ENCODE peak calls at places on chromosomes 7 and 10, in seven cellular contexts. I is uterus; O is naive thymus-derived CD4-positive, alpha-beta T cell; S is H7; T is mucosa of descending colon; L is thoracic aorta; R is breast epithelium. J is an unnamed sample.

GRCh38 chr10:123970927-123971286 is 79.3 kb upstream of the CPXM2 start:
- DNase-seq in T (no peak), L (no peak), I (no peak), R (no peak), O (no peak), S (no peak), J (no peak)

GRCh38 chr10:75408911-75409885 is 7.6 kb upstream of the ZNF503 start:
- DNase-seq in S (peak; percentile 98), L (no peak), I (peak; percentile 82), O (no peak), T (peak; percentile 78), R (no peak), J (peak; percentile 71)

GRCh38 chr10:19730848-19731247 is 85.4 kb upstream of the PLXDC2 start:
- DNase-seq in I (no peak), O (no peak), L (no peak), R (no peak), T (no peak), S (no peak), J (no peak)

GRCh38 chr7:41699532-41699931 is 3.4 kb downstream of the INHBA start:
- DNase-seq in I (no peak), L (no peak), O (no peak), S (peak; percentile 51), R (no peak), T (no peak), J (no peak)

GRCh38 chr10:71225291-71226058 is 13.1 kb downstream of the UNC5B start:
- DNase-seq in L (no peak), R (no peak), T (no peak), S (peak; percentile 16), O (no peak), I (peak; percentile 10), J (peak; percentile 45)

GRCh38 chr7:137890449-137890916 is 43.7 kb upstream of the DGKI start:
- DNase-seq in R (no peak), S (no peak), O (no peak), I (no peak), L (no peak), T (no peak), J (no peak)

GRCh38 chr7:73899731-73900142 is 38.8 kb downstream of the TMEM270 start:
- DNase-seq in O (no peak), I (peak; percentile 75), T (peak; percentile 74), S (peak; percentile 44), L (peak; percentile 81), R (no peak), J (peak; percentile 92)

GRCh38 chr10:104254493-104255243 is at the start of gene GSTO1:
- DNase-seq in I (peak; percentile 83), S (peak; percentile 82), R (peak; percentile 76), L (peak; percentile 45), T (peak; percentile 90), O (peak; percentile 35), J (peak; percentile 85)

GRCh38 chr10:95428702-95429101 is 132.5 kb downstream of the SORBS1 start:
- DNase-seq in L (no peak), O (no peak), T (no peak), I (no peak), S (no peak), R (no peak), J (no peak)

GRCh38 chr7:98866341-98866740 is 3.5 kb downstream of the TMEM130 start:
- DNase-seq in I (no peak), O (no peak), S (no peak), R (no peak), L (no peak), T (peak; percentile 7), J (no peak)

GRCh38 chr7:90708841-90709317 is 112.8 kb downstream of the CDK14 start:
- DNase-seq in S (peak; percentile 7), O (no peak), T (no peak), R (no peak), I (no peak), L (no peak), J (no peak)

GRCh38 chr7:149459201-149459539 is 1.7 kb downstream of the ZNF777 start:
- DNase-seq in O (no peak), S (no peak), R (no peak), L (no peak), T (no peak), I (no peak), J (no peak)

GRCh38 chr10:96764345-96764744 is 44.0 kb upstream of the PIK3AP1 start:
- DNase-seq in L (no peak), S (no peak), R (no peak), I (no peak), T (no peak), O (no peak), J (no peak)

GRCh38 chr7:91465595-91466061 is 201.4 kb downstream of the FZD1 start:
- DNase-seq in L (no peak), I (no peak), T (no peak), O (no peak), S (no peak), R (no peak), J (no peak)

GRCh38 chr7:78326189-78326588 is 527.6 kb downstream of the PHTF2 start:
- DNase-seq in I (no peak), S (no peak), R (no peak), O (no peak), T (no peak), L (no peak), J (no peak)

GRCh38 chr10:98301664-98302319 is 33.8 kb upstream of the LOXL4 start:
- DNase-seq in R (no peak), S (no peak), I (no peak), T (no peak), L (no peak), O (no peak), J (no peak)

GRCh38 chr7:235576-236395 is 43.4 kb downstream of the FAM20C start:
- DNase-seq in L (peak; percentile 46), I (no peak), R (peak; percentile 57), S (no peak), O (no peak), T (no peak), J (no peak)

GRCh38 chr10:48491422-48492139 is 113.3 kb downstream of the ARHGAP22 start:
- DNase-seq in S (peak; percentile 11), T (no peak), O (no peak), I (no peak), R (no peak), L (no peak), J (no peak)

GRCh38 chr10:117653170-117653515 is 110.6 kb downstream of the EMX2 start:
- DNase-seq in I (no peak), L (no peak), O (no peak), T (no peak), S (no peak), R (no peak), J (peak; percentile 66)

GRCh38 chr10:43322321-43322720 is 49.1 kb upstream of the FXYD4 start:
- DNase-seq in R (no peak), S (no peak), L (no peak), T (peak; percentile 75), O (no peak), I (no peak), J (no peak)
- H3K4me3 ChIP-seq in R (no peak overlapping the region), S (peak overlapping the region; percentile 42), L (peak overlapping the region; percentile 66), T (no peak overlapping the region), O (no peak overlapping the region), I (peak overlapping the region; percentile 22), J (no peak overlapping the region)

GRCh38 chr7:55185941-55186609 is 167.3 kb downstream of the EGFR start:
- DNase-seq in I (no peak), T (no peak), L (no peak), S (no peak), R (no peak), O (no peak), J (peak; percentile 95)

GRCh38 chr7:55188590-55189446 is 170.0 kb downstream of the EGFR start:
- DNase-seq in S (no peak), I (no peak), T (no peak), R (no peak), L (no peak), O (no peak), J (no peak)

GRCh38 chr7:55189878-55190436 is 171.1 kb downstream of the EGFR start:
- DNase-seq in S (no peak), I (no peak), R (no peak), T (no peak), L (no peak), O (no peak), J (no peak)

GRCh38 chr7:55189447-55189760 is 170.6 kb downstream of the EGFR start:
- DNase-seq in I (no peak), R (no peak), S (no peak), O (no peak), L (no peak), T (no peak), J (no peak)

DNA sequence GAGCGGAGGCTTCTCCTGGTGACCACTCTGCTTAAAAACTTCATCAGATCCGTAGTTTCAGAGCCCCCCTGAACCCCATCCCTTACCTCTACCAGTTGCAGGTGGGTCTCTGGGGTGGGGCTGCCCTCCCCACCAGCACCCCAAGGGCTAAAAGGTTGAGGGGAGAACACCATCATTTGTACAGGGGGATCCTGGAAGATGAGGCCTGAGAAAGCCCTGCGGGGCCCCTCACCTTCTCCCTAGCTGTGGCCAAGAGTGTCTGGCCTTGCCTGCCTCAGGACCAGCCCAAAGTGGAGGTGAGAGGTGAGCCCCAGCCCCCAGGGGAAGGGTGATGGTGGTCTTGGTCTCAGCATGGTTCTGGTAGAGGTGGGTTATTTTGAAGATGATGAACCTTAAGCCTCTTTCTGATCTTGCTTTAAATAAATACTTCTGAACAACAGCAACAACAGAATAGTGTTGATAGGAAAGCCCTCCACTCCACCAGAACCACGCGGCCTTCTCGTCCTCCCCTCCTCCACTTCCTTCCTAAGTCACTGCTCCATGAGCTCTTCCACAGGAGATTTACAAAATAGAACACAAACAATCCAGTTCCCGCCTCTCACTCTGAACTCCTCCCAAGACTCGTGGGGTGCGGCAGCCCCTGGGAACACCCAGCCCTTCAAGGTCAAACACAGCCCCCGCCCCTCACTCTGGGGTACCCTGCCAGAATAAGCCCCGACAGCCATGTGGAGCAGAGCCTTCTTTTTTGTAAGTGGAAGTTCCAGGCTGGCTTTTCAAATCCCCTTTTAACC is 169.1 kb downstream of the EGFR start:
- DNase-seq in S (no peak), L (no peak), O (no peak), T (no peak), R (no peak), I (peak; percentile 51), J (no peak)
- H3K36me3 ChIP-seq in S (no peaks in the 10 kb centered on the region), L (peaks cover 22% of the 10 kb centered on the region), O (no peaks in the 10 kb centered on the region), T (no peaks in the 10 kb centered on the region), R (no peaks in the 10 kb centered on the region), I (no peaks in the 10 kb centered on the region), J (peaks cover 59% of the 10 kb centered on the region)

GRCh38 chr7:117095055-117095454 is 141.8 kb downstream of the ST7 start:
- DNase-seq in T (no peak), O (no peak), L (no peak), R (no peak), S (no peak), I (no peak), J (no peak)
- H3K4me3 ChIP-seq in T (no peak overlapping the region), O (no peak overlapping the region), L (no peak overlapping the region), R (no peak overlapping the region), S (no peak overlapping the region), I (no peak overlapping the region), J (no peak overlapping the region)

DNA sequence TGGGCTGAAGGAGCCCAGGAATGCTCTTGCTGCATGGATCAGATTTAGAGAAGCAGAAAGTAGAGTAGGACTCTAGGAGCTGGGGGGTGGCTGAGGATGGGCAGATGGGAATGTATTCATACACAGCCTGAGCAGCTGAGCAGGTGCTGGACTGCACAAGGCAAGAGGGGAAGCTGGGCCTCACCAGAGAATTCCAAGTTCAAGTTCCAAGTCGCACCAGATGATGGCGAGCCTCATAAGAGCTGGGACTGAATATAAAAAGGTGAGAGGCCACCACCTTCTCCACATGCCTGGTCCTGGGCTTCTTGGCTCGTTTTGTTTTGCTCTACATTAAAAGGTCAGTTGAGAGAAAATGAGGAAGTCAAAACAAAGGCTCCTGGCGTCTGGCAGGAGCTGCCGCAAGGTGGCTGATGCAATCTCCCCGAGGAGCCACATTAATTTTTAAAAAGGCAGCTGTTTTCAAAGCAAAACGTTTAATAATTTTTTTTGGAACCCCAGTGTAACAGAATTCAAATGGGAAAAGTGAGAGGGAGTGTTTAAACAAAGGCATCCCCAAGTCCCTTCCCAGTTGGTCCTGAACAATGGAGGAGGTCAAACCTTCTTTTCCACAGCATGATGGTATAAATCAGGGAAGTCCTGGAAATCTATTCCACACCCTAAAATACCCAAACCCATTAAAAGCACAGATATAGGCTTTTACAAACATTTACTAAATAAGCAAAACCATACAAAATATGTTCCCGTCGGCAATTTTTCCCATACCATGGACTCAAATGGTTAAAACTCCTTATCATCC is 9.5 kb downstream of the CYREN start:
- DNase-seq in R (no peak), O (no peak), I (no peak), T (no peak), L (no peak), S (peak; percentile 10), J (no peak)
- H3K36me3 ChIP-seq in R (peaks cover 7% of the 10 kb centered on the region), O (peaks cover 40% of the 10 kb centered on the region), I (no peaks in the 10 kb centered on the region), T (no peaks in the 10 kb centered on the region), L (peaks cover 6% of the 10 kb centered on the region), S (peaks cover 10% of the 10 kb centered on the region), J (no peaks in the 10 kb centered on the region)

J was measured in MG63.